ENCODE peak calls at places on chromosome 3, in seven cellular contexts. I, U, D, X, W, F and G are unnamed samples.

GRCh38 chr3:129415830-129416229 is 12.6 kb downstream of the EFCAB12 start:
- DNase-seq in I (no peak), U (no peak), D (peak), X (no peak), W (no peak), F (no peak), G (no peak)

GRCh38 chr3:129312671-129313414 is 34.2 kb downstream of the HMCES start:
- DNase-seq in I (no peak), U (no peak), D (no peak), X (no peak), W (no peak), F (no peak), G (no peak)

GRCh38 chr3:3906171-3906570 is 106.9 kb downstream of the LRRN1 start:
- DNase-seq in I (no peak), U (no peak), D (no peak), X (no peak), W (no peak), F (no peak), G (no peak)

GRCh38 chr3:4793311-4793710 is 185.9 kb upstream of the BHLHE40 start:
- DNase-seq in I (no peak), U (no peak), D (no peak), X (no peak), W (no peak), F (no peak), G (no peak)

GRCh38 chr3:8776406-8776805 is 7.0 kb upstream of the OXTR start:
- DNase-seq in I (no peak), U (no peak), D (no peak), X (no peak), W (no peak), F (no peak), G (no peak)

GRCh38 chr3:50573566-50574279 is 4.4 kb downstream of the HEMK1 start:
- DNase-seq in I (no peak), U (no peak), D (no peak), X (no peak), W (no peak), F (no peak), G (no peak)

GRCh38 chr3:77873599-77873998 is 833.7 kb downstream of the ROBO2 start:
- DNase-seq in I (no peak), U (no peak), D (no peak), X (no peak), W (no peak), F (no peak), G (no peak)

GRCh38 chr3:142251951-142252350 is 26.6 kb upstream of the GK5 start:
- DNase-seq in I (no peak), U (no peak), D (no peak), X (no peak), W (no peak), F (no peak), G (no peak)

GRCh38 chr3:54935869-54936268 is 8.0 kb upstream of the LRTM1 start:
- DNase-seq in I (no peak), U (no peak), D (no peak), X (no peak), W (no peak), F (no peak), G (no peak)

GRCh38 chr3:29335438-29335837 is 54.6 kb downstream of the RBMS3 start:
- DNase-seq in I (peak), U (no peak), D (peak), X (no peak), W (peak), F (peak), G (no peak)

GRCh38 chr3:115615001-115615447 is 8.3 kb upstream of the GAP43 start:
- DNase-seq in I (no peak), U (no peak), D (no peak), X (no peak), W (peak), F (no peak), G (no peak)

GRCh38 chr3:20064796-20065564 is 24.7 kb downstream of the KAT2B start:
- DNase-seq in I (no peak), U (peak), D (peak), X (no peak), W (no peak), F (no peak), G (no peak)

GRCh38 chr3:178170698-178171535 is 365.3 kb upstream of the KCNMB2 start:
- DNase-seq in I (no peak), U (no peak), D (no peak), X (no peak), W (peak), F (peak), G (no peak)

GRCh38 chr3:36635731-36636130 is 128.6 kb downstream of the DCLK3 start:
- DNase-seq in I (no peak), U (no peak), D (no peak), X (no peak), W (peak), F (no peak), G (no peak)

GRCh38 chr3:127662051-127662469 is 10.7 kb upstream of the ABTB1 start:
- DNase-seq in I (no peak), U (no peak), D (peak), X (no peak), W (no peak), F (no peak), G (no peak)

GRCh38 chr3:42855547-42856380 is 19.9 kb downstream of the CYP8B1 start:
- DNase-seq in I (no peak), U (no peak), D (peak), X (no peak), W (no peak), F (no peak), G (no peak)

GRCh38 chr3:56970401-56971002 is 90.0 kb upstream of the SPATA12 start:
- DNase-seq in I (no peak), U (no peak), D (no peak), X (peak), W (no peak), F (no peak), G (no peak)

GRCh38 chr3:68943753-68944500 is 11.6 kb upstream of the TAFA4 start:
- DNase-seq in I (no peak), U (no peak), D (no peak), X (no peak), W (no peak), F (no peak), G (no peak)

GRCh38 chr3:24201301-24201700 is 256.2 kb downstream of the NR1D2 start:
- DNase-seq in I (no peak), U (no peak), D (no peak), X (no peak), W (peak), F (no peak), G (no peak)

GRCh38 chr3:55452886-55453285 is 34.2 kb downstream of the WNT5A start:
- DNase-seq in I (no peak), U (no peak), D (no peak), X (no peak), W (no peak), F (no peak), G (no peak)

GRCh38 chr3:68666409-68667193 is 265.7 kb downstream of the TAFA4 start:
- DNase-seq in I (no peak), U (no peak), D (no peak), X (no peak), W (no peak), F (no peak), G (no peak)

GRCh38 chr3:156680243-156680930 is 6.0 kb downstream of the TIPARP start:
- DNase-seq in I (no peak), U (no peak), D (no peak), X (no peak), W (no peak), F (no peak), G (no peak)

GRCh38 chr3:45690331-45691035 is 1.3 kb downstream of the SACM1L start:
- DNase-seq in I (no peak), U (no peak), D (no peak), X (no peak), W (no peak), F (no peak), G (no peak)

GRCh38 chr3:45689787-45690145 is 570 bp downstream of the SACM1L start:
- DNase-seq in I (no peak), U (no peak), D (no peak), X (no peak), W (no peak), F (no peak), G (no peak)

GRCh38 chr3:45688882-45689786 is at the start of gene SACM1L:
- DNase-seq in I (peak), U (peak), D (peak), X (peak), W (peak), F (peak), G (peak)

GRCh38 chr3:45692866-45693265 is 3.7 kb downstream of the SACM1L start:
- DNase-seq in I (no peak), U (no peak), D (no peak), X (no peak), W (no peak), F (no peak), G (no peak)

GRCh38 chr3:45693941-45694521 is 4.8 kb downstream of the SACM1L start:
- DNase-seq in I (no peak), U (no peak), D (no peak), X (no peak), W (no peak), F (no peak), G (no peak)
- TF ChIP-seq CTCF in I (peak), U (peak), D (no peak), X (no peak), W (peak), F (no peak), G (no peak)

GRCh38 chr3:72666444-72666755 is 181.8 kb downstream of the SHQ1 start:
- DNase-seq in I (no peak), U (no peak), D (no peak), X (no peak), W (no peak), F (no peak), G (no peak)
- TF ChIP-seq CTCF in I (no peak), U (no peak), D (no peak), X (no peak), W (no peak), F (no peak), G (no peak)

GRCh38 chr3:67418539-67419529 is 235.6 kb downstream of the SUCLG2 start:
- DNase-seq in I (no peak), U (no peak), D (no peak), X (no peak), W (no peak), F (no peak), G (no peak)

GRCh38 chr3:67419779-67420178 is 234.6 kb downstream of the SUCLG2 start:
- DNase-seq in I (no peak), U (no peak), D (no peak), X (no peak), W (no peak), F (no peak), G (no peak)

GRCh38 chr3:67414740-67415139 is 239.7 kb downstream of the SUCLG2 start:
- DNase-seq in I (no peak), U (no peak), D (no peak), X (no peak), W (no peak), F (no peak), G (no peak)

GRCh38 chr3:67415504-67415903 is 238.9 kb downstream of the SUCLG2 start:
- DNase-seq in I (no peak), U (no peak), D (no peak), X (no peak), W (no peak), F (peak), G (no peak)

DNA sequence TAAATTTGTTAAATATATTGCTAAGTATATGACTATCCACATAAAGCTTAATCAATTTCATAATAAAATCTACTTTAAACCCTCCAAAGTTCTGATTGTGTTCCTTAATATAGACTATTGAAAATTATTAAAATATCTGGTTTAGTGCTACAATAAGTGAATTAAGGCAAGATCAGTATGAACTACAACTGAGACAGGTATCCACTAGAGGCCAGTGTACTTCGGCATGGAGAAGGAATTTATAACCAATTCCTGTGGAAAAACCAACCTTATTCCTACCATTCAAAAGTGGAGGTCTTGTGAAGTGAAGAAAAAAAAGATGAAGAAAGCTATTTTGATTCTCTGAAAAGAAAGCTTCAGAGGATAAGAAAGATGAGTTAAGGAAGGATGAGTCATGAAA is 237.7 kb downstream of the SUCLG2 start:
- DNase-seq in I (no peak), U (no peak), D (no peak), X (no peak), W (no peak), F (no peak), G (no peak)
- TF ChIP-seq CTCF in I (no peak), U (no peak), D (no peak), X (no peak), W (peak), F (no peak), G (no peak)

DNA sequence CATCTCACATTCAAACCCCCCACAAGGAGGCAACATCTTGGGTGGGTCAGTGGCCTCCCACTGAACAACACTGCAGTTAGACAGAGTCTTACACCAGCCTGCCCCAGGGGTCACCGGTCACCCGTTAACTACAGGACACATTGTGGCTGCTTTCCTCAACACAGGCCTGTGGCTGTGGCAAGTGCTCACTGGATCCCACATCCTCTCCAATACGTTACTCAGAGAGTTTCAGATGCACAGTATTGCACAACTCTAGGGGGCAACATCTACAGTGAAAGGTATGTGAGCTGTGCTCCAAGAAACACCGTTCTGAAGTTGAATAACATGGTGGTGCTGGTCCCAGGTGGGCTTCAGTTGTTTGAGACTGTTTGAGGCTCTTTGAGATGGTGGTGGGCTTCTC is 41.0 kb downstream of the CTDSPL start:
- DNase-seq in I (no peak), U (no peak), D (no peak), X (no peak), W (no peak), F (no peak), G (no peak)
- TF ChIP-seq CTCF in I (no peak), U (no peak), D (no peak), X (no peak), W (no peak), F (no peak), G (no peak)

GRCh38 chr3:13160619-13161018 is 87.4 kb upstream of the IQSEC1 start:
- DNase-seq in I (no peak), U (no peak), D (no peak), X (no peak), W (no peak), F (no peak), G (no peak)

GRCh38 chr3:13162550-13163320 is 89.5 kb upstream of the IQSEC1 start:
- DNase-seq in I (no peak), U (no peak), D (no peak), X (no peak), W (no peak), F (no peak), G (no peak)

GRCh38 chr3:13161771-13162535 is 88.7 kb upstream of the IQSEC1 start:
- DNase-seq in I (no peak), U (no peak), D (no peak), X (no peak), W (no peak), F (no peak), G (no peak)

GRCh38 chr3:13159890-13160289 is 86.7 kb upstream of the IQSEC1 start:
- DNase-seq in I (no peak), U (no peak), D (no peak), X (no peak), W (peak), F (no peak), G (no peak)

DNA sequence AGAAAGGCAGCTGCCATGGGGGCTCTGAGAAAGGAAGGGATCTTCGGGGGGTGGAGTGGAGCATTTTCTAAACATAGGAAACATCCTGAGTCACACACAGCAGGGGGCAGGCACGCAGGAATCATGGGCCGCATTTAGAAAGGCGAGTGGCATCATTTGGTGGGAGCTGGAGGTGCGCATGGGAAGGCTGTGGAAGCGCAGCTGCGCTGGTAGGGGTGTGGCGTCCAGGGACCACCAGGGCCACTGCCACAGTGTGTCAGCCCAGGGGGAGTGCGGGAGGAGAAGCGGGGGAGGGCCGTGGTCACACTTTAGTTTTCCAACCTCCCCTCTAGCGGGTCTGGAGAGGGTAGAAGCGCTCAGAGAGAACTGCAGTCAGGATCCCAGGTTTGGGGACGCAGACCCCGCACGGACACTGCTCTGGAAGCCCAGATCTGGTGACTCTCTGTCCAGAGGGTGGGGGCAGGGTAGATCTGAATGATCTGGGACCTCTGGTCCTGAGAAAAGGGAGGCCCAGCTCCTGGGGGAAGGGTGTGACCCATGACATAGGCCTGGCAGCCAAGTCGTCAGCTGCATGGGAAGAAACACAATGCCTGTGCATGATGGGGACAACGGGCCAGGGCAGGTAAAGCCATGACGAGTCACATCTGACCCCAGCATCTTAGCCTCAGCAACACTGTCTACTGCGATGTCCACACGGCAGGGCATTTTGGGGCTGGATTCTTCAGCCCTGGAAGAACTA is 88.0 kb upstream of the IQSEC1 start:
- DNase-seq in I (no peak), U (no peak), D (no peak), X (peak), W (no peak), F (no peak), G (no peak)
- TF ChIP-seq CTCF in I (no peak), U (no peak), D (no peak), X (no peak), W (peak), F (peak), G (no peak)

GRCh38 chr3:157858821-157859220 is 247.4 kb downstream of the SHOX2 start:
- DNase-seq in I (no peak), U (no peak), D (no peak), X (no peak), W (peak), F (no peak), G (no peak)

GRCh38 chr3:157859541-157859940 is 246.7 kb downstream of the SHOX2 start:
- DNase-seq in I (no peak), U (no peak), D (no peak), X (no peak), W (no peak), F (no peak), G (no peak)

GRCh38 chr3:157856078-157856939 is 249.9 kb downstream of the SHOX2 start:
- DNase-seq in I (no peak), U (no peak), D (no peak), X (no peak), W (peak), F (no peak), G (no peak)

DNA sequence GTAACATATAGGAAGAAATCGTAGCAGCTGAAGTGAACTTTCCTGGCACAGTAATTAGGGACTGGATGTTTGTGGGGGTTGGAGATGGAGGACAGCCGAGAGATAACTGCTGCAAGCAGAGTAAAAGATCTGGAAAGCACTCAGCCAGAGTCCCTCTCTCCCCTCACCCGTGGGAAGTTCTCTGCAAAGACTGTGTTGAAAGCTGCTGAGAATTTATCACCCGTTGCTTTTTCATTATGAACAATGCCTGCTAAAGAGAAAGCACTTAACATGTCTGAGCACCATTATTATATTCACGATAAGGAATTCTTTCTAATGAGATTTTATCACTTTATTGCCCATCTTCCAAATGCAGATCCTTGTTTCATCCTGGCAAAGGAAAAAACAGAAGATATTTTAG is 248.8 kb downstream of the SHOX2 start:
- DNase-seq in I (no peak), U (no peak), D (no peak), X (no peak), W (no peak), F (no peak), G (no peak)
- TF ChIP-seq CTCF in I (no peak), U (no peak), D (no peak), X (no peak), W (no peak), F (no peak), G (no peak)

GRCh38 chr3:63508775-63509174 is 143.7 kb upstream of the SNTN start:
- DNase-seq in I (no peak), U (no peak), D (no peak), X (no peak), W (no peak), F (no peak), G (no peak)

GRCh38 chr3:63513801-63514200 is 138.7 kb upstream of the SNTN start:
- DNase-seq in I (no peak), U (no peak), D (no peak), X (no peak), W (no peak), F (no peak), G (no peak)

GRCh38 chr3:63519426-63519825 is 133.0 kb upstream of the SNTN start:
- DNase-seq in I (no peak), U (no peak), D (no peak), X (no peak), W (no peak), F (no peak), G (no peak)

GRCh38 chr3:63514678-63515077 is 137.8 kb upstream of the SNTN start:
- DNase-seq in I (no peak), U (no peak), D (no peak), X (no peak), W (no peak), F (no peak), G (no peak)
- TF ChIP-seq CTCF in I (no peak), U (no peak), D (no peak), X (no peak), W (no peak), F (no peak), G (no peak)

DNA sequence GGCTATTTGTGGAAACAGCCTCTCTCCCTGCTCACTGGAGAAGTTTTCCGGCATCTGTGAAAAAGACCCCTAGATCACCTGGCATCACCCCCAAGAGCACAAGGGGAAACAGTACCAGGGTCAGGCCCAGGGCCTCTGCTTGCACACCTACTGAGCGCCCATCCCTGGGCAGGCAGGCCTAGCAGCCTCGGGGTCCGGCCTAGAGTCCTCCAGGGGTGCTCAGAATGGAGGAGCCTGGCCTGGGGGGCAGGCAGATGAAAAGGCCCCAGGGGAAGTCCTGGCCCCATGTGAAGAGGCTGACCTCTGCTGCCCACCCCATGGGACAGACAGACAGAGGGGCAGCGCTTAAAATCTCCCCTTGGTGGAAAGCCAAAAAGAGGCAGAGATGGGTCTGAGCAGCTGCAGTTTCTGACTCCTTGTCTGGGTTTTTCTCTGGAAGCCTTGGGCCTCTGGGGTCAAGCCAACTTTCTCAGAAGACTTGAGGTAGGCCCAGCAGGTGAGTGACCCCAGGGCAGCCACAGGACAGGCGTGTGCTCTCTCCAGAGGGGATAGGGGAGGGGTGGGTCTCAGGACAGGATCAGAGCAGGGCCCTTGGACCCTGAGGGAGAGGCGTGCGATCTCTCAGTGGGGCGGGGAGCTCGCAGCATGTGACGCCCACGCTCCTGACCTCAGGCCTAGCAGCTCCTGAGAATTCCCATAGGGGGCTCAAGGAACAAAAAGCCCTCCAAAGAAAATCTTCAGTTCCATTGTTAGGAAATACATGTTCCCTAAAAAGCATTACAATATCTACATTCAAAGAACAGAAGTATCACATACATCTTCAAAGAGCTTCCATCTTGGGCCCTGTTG is 34.5 kb upstream of the DUSP7 start:
- DNase-seq in I (no peak), U (no peak), D (no peak), X (no peak), W (no peak), F (no peak), G (no peak)
- TF ChIP-seq CTCF in I (no peak), U (no peak), D (no peak), X (no peak), W (no peak), F (no peak), G (no peak)